ENCODE peak calls at places on chromosomes 12 and 14, in five cellular contexts. F, I, E, J and S are unnamed samples.

GRCh38 chr12:119694111-119694510 is 26.2 kb downstream of the PRKAB1 start:
- DNase-seq in J (no peak), E (no peak), I (no peak), F (no peak), S (no peak)

GRCh38 chr12:91442535-91442934 is 259.9 kb upstream of the DCN start:
- DNase-seq in J (no peak), F (no peak), I (no peak), E (no peak), S (no peak)

GRCh38 chr14:56221392-56222128 is 103.3 kb downstream of the PELI2 start:
- DNase-seq in E (no peak), I (no peak), J (no peak), F (no peak), S (no peak)

GRCh38 chr12:67915335-67915851 is 73.9 kb upstream of the IFNG-AS1 start:
- DNase-seq in J (no peak), E (no peak), I (no peak), F (no peak), S (no peak)

GRCh38 chr14:27184371-27184901 is 586.6 kb upstream of the NOVA1 start:
- DNase-seq in I (peak), J (peak), F (no peak), E (peak), S (no peak)

GRCh38 chr12:53062011-53062961 is 12.4 kb downstream of the TNS2 start:
- DNase-seq in E (no peak), I (no peak), J (no peak), F (no peak), S (peak)

GRCh38 chr12:115871714-115872113 is 405.8 kb downstream of the MED13L start:
- DNase-seq in J (peak), E (peak), I (no peak), F (peak), S (no peak)

GRCh38 chr12:49298160-49298559 is 3.2 kb downstream of the PRPH start:
- DNase-seq in J (no peak), E (no peak), I (no peak), F (no peak), S (no peak)

GRCh38 chr12:43103866-43104265 is 448.1 kb downstream of the ADAMTS20 start:
- DNase-seq in E (no peak), I (no peak), F (no peak), J (no peak), S (no peak)

GRCh38 chr12:75550401-75550851 is 39.0 kb upstream of the KRR1 start:
- DNase-seq in F (no peak), I (peak), J (no peak), E (peak), S (no peak)

GRCh38 chr14:74514471-74514932 is 20.9 kb downstream of the ISCA2 start:
- DNase-seq in F (no peak), E (peak), J (peak), I (no peak), S (no peak)

GRCh38 chr14:35158951-35159653 is 36.8 kb downstream of the PRORP start:
- DNase-seq in J (peak), F (no peak), I (peak), E (peak), S (no peak)

GRCh38 chr12:95582230-95583058 is 31.2 kb upstream of the USP44 start:
- DNase-seq in I (peak), J (peak), E (peak), F (peak), S (no peak)

GRCh38 chr12:32107376-32108267 is 975 bp downstream of the BICD1 start:
- DNase-seq in J (peak), I (peak), E (peak), F (peak), S (no peak)

GRCh38 chr12:55072093-55072492 is 52.3 kb downstream of the NEUROD4 start:
- DNase-seq in J (peak), E (peak), I (peak), F (peak), S (no peak)

GRCh38 chr12:93911436-93911835 is 234.3 kb downstream of the CRADD start:
- DNase-seq in J (no peak), F (no peak), I (no peak), E (peak), S (no peak)

DNA sequence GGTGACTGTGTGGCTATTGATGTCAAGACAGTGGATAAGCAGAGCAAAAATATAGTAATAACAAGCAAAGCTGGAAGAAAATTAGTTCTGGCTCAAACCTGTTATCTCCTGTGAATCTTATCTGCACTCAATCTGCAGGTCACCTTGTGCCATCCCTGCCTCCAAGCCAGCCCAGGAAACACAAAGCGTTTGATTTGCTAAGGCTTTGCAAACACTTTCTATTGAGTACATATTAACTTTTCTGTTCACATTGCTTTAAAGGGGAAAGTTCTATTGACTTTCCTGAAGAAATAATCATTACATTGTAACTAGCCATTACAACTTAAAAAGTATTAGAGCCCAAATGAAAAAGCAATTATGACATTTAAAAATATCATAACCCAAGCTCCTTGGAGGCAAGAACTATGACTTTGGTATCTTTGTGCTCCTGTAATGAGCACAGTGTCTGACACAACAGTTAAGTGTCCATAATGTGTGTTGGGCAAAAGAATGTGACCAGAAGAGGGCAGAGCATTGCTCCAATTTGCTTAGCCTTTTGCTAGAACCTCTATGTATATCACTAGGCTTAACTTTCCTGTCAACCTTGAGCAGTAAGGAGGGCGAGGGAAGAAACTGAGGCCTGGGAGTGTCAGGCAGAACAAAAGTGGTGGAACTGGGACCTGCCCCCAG is 24.7 kb downstream of the SERPINA3 start:
- DNase-seq in J (peak), E (no peak), I (no peak), F (peak), S (peak)
- TF ChIP-seq CTCF in J (peak), E (no peak), I (no peak), F (peak), S (no peak)

GRCh38 chr12:105425263-105426174 is 95.0 kb downstream of the C12orf75 start:
- DNase-seq in J (no peak), E (no peak), I (no peak), F (no peak), S (no peak)

GRCh38 chr12:105428793-105429192 is 98.3 kb downstream of the C12orf75 start:
- DNase-seq in J (no peak), F (no peak), I (no peak), E (no peak), S (no peak)

GRCh38 chr12:105426766-105427165 is 96.3 kb downstream of the C12orf75 start:
- DNase-seq in J (no peak), I (no peak), F (no peak), E (no peak), S (no peak)

GRCh38 chr12:105431537-105431936 is 101.0 kb downstream of the C12orf75 start:
- DNase-seq in I (no peak), E (no peak), J (no peak), F (no peak), S (no peak)

GRCh38 chr12:105427883-105428282 is 97.4 kb downstream of the C12orf75 start:
- DNase-seq in E (peak), I (peak), J (peak), F (no peak), S (no peak)
- TF ChIP-seq CTCF in E (no peak), I (peak), J (peak), F (no peak), S (no peak)

GRCh38 chr12:84634526-84634925 is 278.1 kb downstream of the SLC6A15 start:
- DNase-seq in I (no peak), F (no peak), J (no peak), E (no peak), S (no peak)
- TF ChIP-seq CTCF in I (no peak), F (no peak), J (no peak), E (no peak), S (no peak)

DNA sequence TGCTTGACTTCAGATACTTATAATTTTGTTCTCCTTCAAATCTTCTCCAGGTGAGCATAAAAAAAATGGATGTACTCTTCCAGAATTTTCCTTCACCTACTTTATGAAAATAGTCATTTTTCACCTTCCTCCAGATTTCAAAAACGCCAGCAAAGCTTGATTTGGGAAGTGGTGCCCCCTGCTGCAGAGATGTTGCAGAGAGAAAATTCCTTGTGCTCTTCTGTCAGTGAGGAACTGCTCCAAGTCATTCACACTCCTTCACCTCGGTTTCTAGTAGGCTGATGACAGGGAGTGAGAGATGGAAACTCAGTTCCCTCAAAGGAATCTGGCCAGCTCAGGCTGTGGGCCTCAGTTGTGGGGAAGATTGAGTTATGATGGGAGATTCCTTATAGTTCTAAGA is 24.2 kb upstream of the RNASE3 start:
- DNase-seq in I (peak), F (peak), J (peak), E (no peak), S (no peak)
- TF ChIP-seq CTCF in I (peak), F (peak), J (peak), E (peak), S (no peak)

GRCh38 chr12:1797011-1797901 is 23.1 kb upstream of the LRTM2 start:
- DNase-seq in E (no peak), I (no peak), F (no peak), J (no peak), S (peak)
- TF ChIP-seq CTCF in E (no peak), I (no peak), F (no peak), J (no peak), S (no peak)

DNA sequence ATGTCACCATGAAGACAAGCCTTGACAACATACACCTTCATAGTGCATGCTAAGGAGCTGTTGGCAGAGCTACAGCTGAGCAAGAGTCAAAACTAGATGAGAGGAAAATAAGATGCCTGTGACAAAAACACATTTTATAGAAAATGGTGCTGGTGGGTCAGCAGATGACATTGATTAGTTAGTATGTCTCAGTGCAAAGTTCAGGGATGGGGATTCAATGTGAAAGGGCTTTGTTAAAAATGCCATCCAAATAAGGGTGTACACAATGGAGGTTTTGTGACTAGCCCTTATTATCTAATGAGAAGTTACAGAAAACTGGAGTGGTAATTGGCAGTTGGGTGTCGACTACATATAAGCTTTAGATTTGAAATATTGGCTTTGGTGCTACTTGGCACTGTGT is 169.0 kb downstream of the MON2 start:
- DNase-seq in I (no peak), F (no peak), J (no peak), E (no peak), S (no peak)
- TF ChIP-seq CTCF in I (no peak), F (no peak), J (no peak), E (no peak), S (no peak)